ENCODE peak calls at places on chromosomes 11 and 22, in seven cellular contexts. One of them, this sample, is unnamed.

GRCh38 chr22:45429424-45429823 is 15.9 kb downstream of the RIBC2 start:
- DNase-seq in right lobe of liver: no peak
- DNase-seq in GM20000: no peak
- DNase-seq in cardiac muscle cell: no peak
- DNase-seq in astrocyte of the spinal cord: no peak
- DNase-seq in heart right ventricle: no peak
- DNase-seq in cardiac fibroblast: no peak
- DNase-seq in this sample: no peak

GRCh38 chr11:75558939-75559843 is 2.9 kb upstream of the SERPINH1 start:
- DNase-seq in right lobe of liver: no peak
- DNase-seq in GM20000: no peak
- DNase-seq in cardiac muscle cell: peak
- DNase-seq in astrocyte of the spinal cord: peak
- DNase-seq in heart right ventricle: peak
- DNase-seq in cardiac fibroblast: peak
- DNase-seq in this sample: no peak

GRCh38 chr22:43262990-43263644 is 76.2 kb upstream of the TTLL12 start:
- DNase-seq in right lobe of liver: peak
- DNase-seq in GM20000: peak
- DNase-seq in cardiac muscle cell: peak
- DNase-seq in astrocyte of the spinal cord: no peak
- DNase-seq in heart right ventricle: no peak
- DNase-seq in cardiac fibroblast: peak
- DNase-seq in this sample: no peak

GRCh38 chr11:102476069-102476468 is 23.5 kb upstream of the TMEM123 start:
- DNase-seq in right lobe of liver: no peak
- DNase-seq in GM20000: no peak
- DNase-seq in cardiac muscle cell: peak
- DNase-seq in astrocyte of the spinal cord: no peak
- DNase-seq in heart right ventricle: no peak
- DNase-seq in cardiac fibroblast: peak
- DNase-seq in this sample: no peak

GRCh38 chr11:76094729-76095128 is 111.6 kb downstream of the WNT11 start:
- DNase-seq in right lobe of liver: no peak
- DNase-seq in GM20000: no peak
- DNase-seq in cardiac muscle cell: no peak
- DNase-seq in astrocyte of the spinal cord: no peak
- DNase-seq in heart right ventricle: no peak
- DNase-seq in cardiac fibroblast: no peak
- DNase-seq in this sample: no peak

GRCh38 chr11:92696076-92696475 is 273.4 kb upstream of the MTNR1B start:
- DNase-seq in right lobe of liver: no peak
- DNase-seq in GM20000: no peak
- DNase-seq in cardiac muscle cell: no peak
- DNase-seq in astrocyte of the spinal cord: no peak
- DNase-seq in heart right ventricle: no peak
- DNase-seq in cardiac fibroblast: no peak
- DNase-seq in this sample: no peak

GRCh38 chr11:1968454-1968995 is 21.4 kb downstream of the MRPL23 start:
- DNase-seq in right lobe of liver: no peak
- DNase-seq in GM20000: no peak
- DNase-seq in cardiac muscle cell: no peak
- DNase-seq in astrocyte of the spinal cord: no peak
- DNase-seq in heart right ventricle: no peak
- DNase-seq in cardiac fibroblast: no peak
- DNase-seq in this sample: no peak

GRCh38 chr22:42939941-42940653 is 74.9 kb downstream of the PACSIN2 start:
- DNase-seq in right lobe of liver: no peak
- DNase-seq in GM20000: no peak
- DNase-seq in cardiac muscle cell: peak
- DNase-seq in astrocyte of the spinal cord: peak
- DNase-seq in heart right ventricle: no peak
- DNase-seq in cardiac fibroblast: peak
- DNase-seq in this sample: no peak

GRCh38 chr11:8086001-8086479 is 5.0 kb downstream of the TUB start:
- DNase-seq in right lobe of liver: no peak
- DNase-seq in GM20000: no peak
- DNase-seq in cardiac muscle cell: no peak
- DNase-seq in astrocyte of the spinal cord: peak
- DNase-seq in heart right ventricle: no peak
- DNase-seq in cardiac fibroblast: no peak
- DNase-seq in this sample: no peak

GRCh38 chr22:20507253-20508066 is at the start of gene MED15:
- DNase-seq in right lobe of liver: peak
- DNase-seq in GM20000: peak
- DNase-seq in cardiac muscle cell: peak
- DNase-seq in astrocyte of the spinal cord: peak
- DNase-seq in heart right ventricle: peak
- DNase-seq in cardiac fibroblast: peak
- DNase-seq in this sample: peak

DNA sequence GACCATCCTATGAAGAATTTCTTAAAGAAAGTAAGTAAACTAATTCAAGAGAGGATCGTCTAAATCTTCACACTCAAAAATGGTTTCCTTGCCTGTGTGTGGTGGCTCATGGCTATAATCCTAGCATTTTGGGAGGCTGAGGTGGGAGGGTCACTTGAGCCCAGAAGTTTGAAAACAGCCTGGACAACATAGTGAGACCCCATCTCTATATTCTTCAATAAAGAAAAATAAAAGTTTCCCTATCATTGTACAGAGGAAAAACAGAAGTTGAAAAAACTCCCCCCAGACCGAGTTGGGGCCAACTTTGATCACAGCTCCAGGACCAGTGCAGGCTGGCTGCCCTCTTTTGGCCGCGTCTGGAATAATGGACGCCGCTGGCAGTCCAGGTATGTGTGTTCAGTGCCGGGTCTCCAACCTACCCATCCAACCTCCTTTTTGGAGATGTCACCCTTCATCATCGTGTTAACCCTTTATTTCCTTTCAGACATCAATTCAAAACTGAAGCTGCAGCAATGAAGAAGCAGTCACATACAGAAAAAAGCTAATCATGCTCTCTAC is 3.0 kb downstream of the RPS25 start:
- DNase-seq in right lobe of liver: no peak
- DNase-seq in GM20000: no peak
- DNase-seq in cardiac muscle cell: no peak
- DNase-seq in astrocyte of the spinal cord: no peak
- DNase-seq in heart right ventricle: no peak
- DNase-seq in cardiac fibroblast: no peak
- DNase-seq in this sample: no peak
- TF ChIP-seq CTCF in right lobe of liver: peak
- TF ChIP-seq CTCF in GM20000: no peak
- TF ChIP-seq CTCF in cardiac muscle cell: no peak
- TF ChIP-seq CTCF in astrocyte of the spinal cord: peak
- TF ChIP-seq CTCF in heart right ventricle: no peak
- TF ChIP-seq CTCF in cardiac fibroblast: peak
- TF ChIP-seq CTCF in this sample: no peak

GRCh38 chr11:27304514-27304913 is 58.5 kb downstream of the CCDC34 start:
- DNase-seq in right lobe of liver: no peak
- DNase-seq in GM20000: no peak
- DNase-seq in cardiac muscle cell: no peak
- DNase-seq in astrocyte of the spinal cord: no peak
- DNase-seq in heart right ventricle: no peak
- DNase-seq in cardiac fibroblast: no peak
- DNase-seq in this sample: no peak
- TF ChIP-seq CTCF in right lobe of liver: no peak
- TF ChIP-seq CTCF in GM20000: no peak
- TF ChIP-seq CTCF in cardiac muscle cell: no peak
- TF ChIP-seq CTCF in astrocyte of the spinal cord: no peak
- TF ChIP-seq CTCF in heart right ventricle: no peak
- TF ChIP-seq CTCF in cardiac fibroblast: peak
- TF ChIP-seq CTCF in this sample: no peak

DNA sequence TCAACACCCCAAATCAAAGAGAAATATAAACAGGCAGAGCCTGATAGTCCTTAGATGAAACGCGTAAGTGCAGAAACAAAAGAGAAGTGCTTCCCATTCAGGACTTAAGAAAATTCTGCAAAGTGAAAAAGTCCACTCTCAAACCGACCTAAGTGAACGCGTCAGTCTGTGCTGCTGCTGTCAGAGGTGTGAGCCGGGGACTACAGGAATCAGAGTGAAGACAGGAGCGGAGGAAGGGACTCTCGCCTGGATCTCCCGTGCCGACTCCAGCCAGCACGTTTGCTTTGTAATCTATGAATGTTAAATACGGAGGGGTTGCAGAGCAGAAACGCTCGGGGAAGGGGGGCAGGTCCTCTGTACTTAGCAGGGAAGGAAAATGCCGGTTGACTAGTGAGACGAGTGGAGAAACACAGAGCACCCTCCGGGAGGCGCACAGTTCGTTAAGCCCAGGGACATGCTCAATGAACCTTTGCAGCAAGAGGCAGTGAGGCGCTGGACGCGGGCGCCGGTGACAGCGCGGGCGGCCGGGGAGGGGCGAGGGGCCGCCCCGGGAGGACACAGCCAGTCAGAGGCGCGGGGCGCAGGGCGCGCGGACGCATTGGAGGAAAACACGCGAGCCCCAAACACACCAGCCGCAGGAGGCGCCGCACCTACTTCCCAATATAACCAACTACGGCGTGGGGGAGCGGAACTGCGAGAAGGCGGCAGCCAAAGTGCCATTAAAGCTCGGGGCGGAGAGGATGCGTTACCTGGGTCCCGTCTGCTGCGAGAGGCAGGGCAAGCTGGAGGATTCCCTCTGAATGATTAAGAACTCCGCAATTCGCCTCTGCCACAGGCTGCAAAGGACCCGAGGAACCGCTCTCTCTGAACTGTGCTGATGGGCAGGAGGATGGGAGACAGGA is at the start of gene CNTN5:
- DNase-seq in right lobe of liver: no peak
- DNase-seq in GM20000: peak
- DNase-seq in cardiac muscle cell: peak
- DNase-seq in astrocyte of the spinal cord: peak
- DNase-seq in heart right ventricle: peak
- DNase-seq in cardiac fibroblast: peak
- DNase-seq in this sample: peak
- TF ChIP-seq CTCF in right lobe of liver: no peak
- TF ChIP-seq CTCF in GM20000: no peak
- TF ChIP-seq CTCF in cardiac muscle cell: no peak
- TF ChIP-seq CTCF in astrocyte of the spinal cord: no peak
- TF ChIP-seq CTCF in heart right ventricle: no peak
- TF ChIP-seq CTCF in cardiac fibroblast: no peak
- TF ChIP-seq CTCF in this sample: no peak

DNA sequence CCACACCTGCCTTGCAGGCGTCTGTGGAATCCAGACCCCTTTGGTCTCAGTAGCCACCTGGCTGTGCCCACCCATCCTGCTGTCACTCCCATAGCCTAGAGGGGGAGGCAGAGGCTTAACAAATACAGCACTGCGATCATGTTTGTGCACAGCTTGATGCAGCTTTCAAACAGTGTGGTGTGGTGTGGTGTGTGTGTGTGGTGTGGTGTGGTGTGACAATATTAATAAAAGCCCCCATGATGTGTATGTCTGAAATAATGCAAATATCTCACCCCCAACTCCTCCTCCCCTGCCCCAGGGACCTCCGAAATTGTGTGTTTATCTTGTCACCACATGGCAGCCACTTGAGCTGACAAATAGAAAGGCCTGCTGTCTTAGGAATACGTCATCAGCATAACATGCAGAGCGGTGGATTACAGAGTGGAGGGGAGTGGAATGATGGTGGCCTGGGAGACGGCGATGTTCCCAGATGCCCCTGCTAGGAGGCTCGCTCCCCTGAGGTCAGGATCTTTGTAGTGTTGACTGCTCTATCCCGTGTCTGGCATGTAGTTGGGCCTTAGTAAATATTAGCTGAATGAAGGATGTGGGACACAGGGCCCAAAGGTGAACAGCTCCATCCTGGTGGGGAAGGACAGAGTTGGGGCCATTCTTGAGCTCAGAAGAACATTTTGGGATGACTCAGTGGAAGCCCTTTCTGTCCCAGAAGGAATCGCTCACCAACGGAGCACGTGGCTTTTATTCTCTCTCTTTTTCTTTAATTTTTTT is 2.8 kb downstream of the PDXP start:
- DNase-seq in right lobe of liver: no peak
- DNase-seq in GM20000: no peak
- DNase-seq in cardiac muscle cell: peak
- DNase-seq in astrocyte of the spinal cord: peak
- DNase-seq in heart right ventricle: no peak
- DNase-seq in cardiac fibroblast: peak
- DNase-seq in this sample: no peak
- TF ChIP-seq CTCF in right lobe of liver: peak
- TF ChIP-seq CTCF in GM20000: peak
- TF ChIP-seq CTCF in cardiac muscle cell: peak
- TF ChIP-seq CTCF in astrocyte of the spinal cord: peak
- TF ChIP-seq CTCF in heart right ventricle: peak
- TF ChIP-seq CTCF in cardiac fibroblast: peak
- TF ChIP-seq CTCF in this sample: peak

GRCh38 chr11:3194016-3194816 is 24.4 kb downstream of the MRGPRG start:
- DNase-seq in right lobe of liver: no peak
- DNase-seq in GM20000: no peak
- DNase-seq in cardiac muscle cell: no peak
- DNase-seq in astrocyte of the spinal cord: no peak
- DNase-seq in heart right ventricle: no peak
- DNase-seq in cardiac fibroblast: no peak
- DNase-seq in this sample: no peak

GRCh38 chr11:3196161-3197043 is 22.2 kb downstream of the MRGPRG start:
- DNase-seq in right lobe of liver: no peak
- DNase-seq in GM20000: no peak
- DNase-seq in cardiac muscle cell: no peak
- DNase-seq in astrocyte of the spinal cord: no peak
- DNase-seq in heart right ventricle: no peak
- DNase-seq in cardiac fibroblast: no peak
- DNase-seq in this sample: no peak

GRCh38 chr11:3197044-3197715 is 21.4 kb downstream of the MRGPRG start:
- DNase-seq in right lobe of liver: no peak
- DNase-seq in GM20000: no peak
- DNase-seq in cardiac muscle cell: no peak
- DNase-seq in astrocyte of the spinal cord: no peak
- DNase-seq in heart right ventricle: no peak
- DNase-seq in cardiac fibroblast: no peak
- DNase-seq in this sample: no peak

GRCh38 chr11:3193373-3194015 is 25.1 kb downstream of the MRGPRG start:
- DNase-seq in right lobe of liver: no peak
- DNase-seq in GM20000: no peak
- DNase-seq in cardiac muscle cell: no peak
- DNase-seq in astrocyte of the spinal cord: no peak
- DNase-seq in heart right ventricle: no peak
- DNase-seq in cardiac fibroblast: no peak
- DNase-seq in this sample: no peak

DNA sequence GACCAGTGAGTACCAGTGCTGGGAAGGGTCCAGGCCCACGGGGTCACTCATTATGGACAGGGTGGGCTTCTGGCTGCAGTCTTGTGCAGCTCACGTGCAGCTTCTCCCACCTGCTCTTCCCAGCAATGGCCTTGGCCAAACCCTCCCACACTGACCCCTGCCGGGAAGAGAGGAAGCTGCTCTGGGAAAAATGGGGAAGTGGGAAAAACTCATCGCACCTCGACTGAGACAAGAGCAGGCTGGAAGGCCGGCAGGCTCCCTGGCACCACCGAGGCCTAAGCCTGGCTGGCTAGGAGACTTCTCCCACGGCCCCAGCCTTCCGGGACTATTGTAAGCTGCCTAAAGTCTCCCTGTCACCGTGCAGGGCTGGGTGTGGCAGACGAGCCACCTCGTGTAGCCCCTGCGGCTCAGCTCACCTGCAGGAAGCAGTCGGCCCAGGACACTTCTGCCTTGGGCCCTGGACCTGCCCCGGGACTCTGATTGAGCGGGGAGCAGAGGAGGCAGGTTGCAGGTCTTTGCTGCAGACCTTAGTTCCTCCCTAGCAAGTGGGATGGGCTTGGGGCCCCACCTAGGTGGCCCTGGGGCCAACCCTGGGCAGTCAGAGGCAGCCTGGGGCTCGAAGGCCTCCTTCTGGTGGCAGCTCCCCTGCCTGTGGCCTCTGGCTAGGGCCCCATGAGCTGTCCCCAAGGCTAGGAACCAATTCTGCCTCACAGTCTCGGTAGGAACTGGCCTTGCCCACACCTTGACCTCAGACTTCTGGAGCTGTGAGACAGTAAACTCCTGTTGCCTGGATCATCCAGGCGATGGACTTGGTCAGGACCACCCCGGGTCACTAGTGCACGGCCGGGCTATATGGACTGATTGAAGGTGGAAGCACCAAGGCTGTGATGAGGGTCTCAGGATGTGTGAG is 23.1 kb downstream of the MRGPRG start:
- DNase-seq in right lobe of liver: no peak
- DNase-seq in GM20000: no peak
- DNase-seq in cardiac muscle cell: peak
- DNase-seq in astrocyte of the spinal cord: no peak
- DNase-seq in heart right ventricle: no peak
- DNase-seq in cardiac fibroblast: peak
- DNase-seq in this sample: no peak
- TF ChIP-seq CTCF in right lobe of liver: peak
- TF ChIP-seq CTCF in GM20000: no peak
- TF ChIP-seq CTCF in cardiac muscle cell: peak
- TF ChIP-seq CTCF in astrocyte of the spinal cord: peak
- TF ChIP-seq CTCF in heart right ventricle: peak
- TF ChIP-seq CTCF in cardiac fibroblast: peak
- TF ChIP-seq CTCF in this sample: peak

This sample was measured in CD14-positive monocyte.